ENCODE peak calls at places on chromosomes 16 and 17, in six cellular contexts. One of them, this sample, is unnamed.

GRCh38 chr17:78915872-78916632 is 9.1 kb downstream of the TIMP2 start:
- DNase-seq in K562: no peak
- DNase-seq in A549: peak; percentile 74
- DNase-seq in endothelial cell of umbilical vein: peak; percentile 46
- DNase-seq in GM12878: no peak
- DNase-seq in HepG2: no peak
- DNase-seq in this sample: peak; percentile 89

GRCh38 chr16:89246903-89247733 is 29.6 kb downstream of the ZNF778 start:
- DNase-seq in K562: peak; percentile 100
- DNase-seq in A549: peak; percentile 91
- DNase-seq in endothelial cell of umbilical vein: peak; percentile 62
- DNase-seq in GM12878: peak; percentile 11
- DNase-seq in HepG2: peak; percentile 85
- DNase-seq in this sample: peak; percentile 86

GRCh38 chr17:16870253-16871245 is 101.4 kb downstream of the TNFRSF13B start:
- DNase-seq in K562: no peak
- DNase-seq in A549: no peak
- DNase-seq in endothelial cell of umbilical vein: no peak
- DNase-seq in GM12878: no peak
- DNase-seq in HepG2: no peak
- DNase-seq in this sample: no peak

GRCh38 chr16:69143116-69143515 is 10.7 kb downstream of the UTP4 start:
- DNase-seq in K562: peak; percentile 41
- DNase-seq in A549: peak; percentile 75
- DNase-seq in endothelial cell of umbilical vein: no peak
- DNase-seq in GM12878: no peak
- DNase-seq in HepG2: peak; percentile 30
- DNase-seq in this sample: peak; percentile 45

GRCh38 chr16:17532338-17532995 is 61.7 kb upstream of the XYLT1 start:
- DNase-seq in K562: no peak
- DNase-seq in A549: no peak
- DNase-seq in endothelial cell of umbilical vein: no peak
- DNase-seq in GM12878: no peak
- DNase-seq in HepG2: no peak
- DNase-seq in this sample: no peak

GRCh38 chr17:8064590-8065019 is 22.9 kb downstream of the ALOX12B start:
- DNase-seq in K562: no peak
- DNase-seq in A549: no peak
- DNase-seq in endothelial cell of umbilical vein: no peak
- DNase-seq in GM12878: no peak
- DNase-seq in HepG2: no peak
- DNase-seq in this sample: no peak

GRCh38 chr17:38751803-38752118 is 780 bp upstream of the PSMB3 start:
- DNase-seq in K562: peak; percentile 55
- DNase-seq in A549: peak; percentile 92
- DNase-seq in endothelial cell of umbilical vein: peak; percentile 90
- DNase-seq in GM12878: peak; percentile 80
- DNase-seq in HepG2: peak; percentile 83
- DNase-seq in this sample: peak; percentile 83

GRCh38 chr17:37294888-37295287 is 80.9 kb upstream of the C17orf78 start:
- DNase-seq in K562: no peak
- DNase-seq in A549: no peak
- DNase-seq in endothelial cell of umbilical vein: peak; percentile 61
- DNase-seq in GM12878: no peak
- DNase-seq in HepG2: no peak
- DNase-seq in this sample: no peak

GRCh38 chr16:56639045-56639444 is 579 bp downstream of the MT1A start:
- DNase-seq in K562: no peak
- DNase-seq in A549: no peak
- DNase-seq in endothelial cell of umbilical vein: no peak
- DNase-seq in GM12878: no peak
- DNase-seq in HepG2: no peak
- DNase-seq in this sample: no peak

GRCh38 chr17:64741924-64742670 is 80.0 kb upstream of the SMURF2 start:
- DNase-seq in K562: no peak
- DNase-seq in A549: no peak
- DNase-seq in endothelial cell of umbilical vein: peak; percentile 75
- DNase-seq in GM12878: no peak
- DNase-seq in HepG2: no peak
- DNase-seq in this sample: no peak

GRCh38 chr17:47864791-47865216 is 13.8 kb upstream of the SP6 start:
- DNase-seq in K562: no peak
- DNase-seq in A549: no peak
- DNase-seq in endothelial cell of umbilical vein: no peak
- DNase-seq in GM12878: no peak
- DNase-seq in HepG2: no peak
- DNase-seq in this sample: no peak

GRCh38 chr17:6506679-6507231 is 49.6 kb downstream of the PITPNM3 start:
- DNase-seq in K562: no peak
- DNase-seq in A549: peak; percentile 82
- DNase-seq in endothelial cell of umbilical vein: peak; percentile 18
- DNase-seq in GM12878: no peak
- DNase-seq in HepG2: no peak
- DNase-seq in this sample: no peak

GRCh38 chr17:44786551-44787081 is 27.8 kb downstream of the ADAM11 start:
- DNase-seq in K562: no peak
- DNase-seq in A549: no peak
- DNase-seq in endothelial cell of umbilical vein: no peak
- DNase-seq in GM12878: no peak
- DNase-seq in HepG2: no peak
- DNase-seq in this sample: no peak
- TF ChIP-seq MYC in K562: no peak
- TF ChIP-seq MYC in A549: no peak
- TF ChIP-seq MYC in endothelial cell of umbilical vein: no peak
- TF ChIP-seq MYC in GM12878: no peak
- TF ChIP-seq MYC in HepG2: no peak
- TF ChIP-seq MYC in this sample: no peak

DNA sequence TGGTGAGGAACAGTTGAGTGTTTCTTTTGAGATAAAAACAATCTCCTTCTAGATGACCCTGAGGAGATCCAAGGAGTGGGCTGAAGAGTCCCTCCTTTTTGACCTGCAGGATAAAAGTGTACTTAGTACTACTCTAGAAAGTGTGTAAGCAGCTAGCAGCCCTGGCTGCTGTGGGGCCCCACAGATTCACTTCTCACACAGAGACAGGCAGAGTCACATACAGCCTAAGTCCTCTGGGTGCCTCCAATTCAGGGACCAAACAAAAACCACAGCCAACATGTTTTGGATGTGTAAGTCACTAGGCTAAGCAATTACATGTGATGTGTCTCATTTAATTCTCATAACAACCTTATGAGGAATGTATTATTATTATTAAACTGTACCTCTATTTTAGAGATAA is 97.1 kb downstream of the TMEM100 start:
- DNase-seq in K562: no peak
- DNase-seq in A549: no peak
- DNase-seq in endothelial cell of umbilical vein: no peak
- DNase-seq in GM12878: no peak
- DNase-seq in HepG2: no peak
- DNase-seq in this sample: no peak
- TF ChIP-seq MYC in K562: no peak
- TF ChIP-seq MYC in A549: no peak
- TF ChIP-seq MYC in endothelial cell of umbilical vein: no peak
- TF ChIP-seq MYC in GM12878: no peak
- TF ChIP-seq MYC in HepG2: no peak
- TF ChIP-seq MYC in this sample: no peak

DNA sequence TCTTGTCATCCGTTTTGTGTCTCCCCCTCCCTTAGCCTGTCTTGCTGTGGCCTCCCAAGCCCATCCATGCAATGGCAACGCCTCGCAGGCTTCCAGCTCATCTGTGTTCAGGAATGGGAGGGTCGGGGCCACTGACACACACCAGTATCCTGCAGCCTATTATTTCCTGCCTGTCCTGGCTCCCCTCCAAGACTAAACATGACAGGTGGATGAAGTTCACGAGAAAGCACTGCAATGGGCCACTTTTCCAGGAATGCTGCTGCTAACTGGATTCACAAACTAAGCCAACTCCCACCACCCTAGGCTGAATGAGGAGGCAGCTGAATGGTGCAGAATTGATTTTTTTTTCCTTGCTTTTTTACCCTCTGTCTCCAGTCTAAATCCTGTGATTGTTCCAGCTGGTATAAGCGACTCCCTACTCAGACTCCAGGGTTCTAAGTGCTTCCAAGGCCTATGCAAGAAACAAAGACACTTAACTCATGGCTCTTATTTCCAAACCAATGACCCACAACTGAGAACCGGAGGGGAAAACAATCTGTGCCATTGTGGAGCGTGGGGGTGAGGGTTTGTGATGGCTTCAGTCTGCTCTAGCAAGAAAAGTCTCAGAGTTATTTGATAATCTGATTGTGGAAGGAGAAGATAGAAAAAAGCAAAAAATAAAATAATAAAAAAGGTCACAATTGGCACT is 23.3 kb downstream of the TMEM100 start:
- DNase-seq in K562: no peak
- DNase-seq in A549: no peak
- DNase-seq in endothelial cell of umbilical vein: no peak
- DNase-seq in GM12878: no peak
- DNase-seq in HepG2: no peak
- DNase-seq in this sample: no peak
- TF ChIP-seq MYC in K562: no peak
- TF ChIP-seq MYC in A549: no peak
- TF ChIP-seq MYC in endothelial cell of umbilical vein: no peak
- TF ChIP-seq MYC in GM12878: no peak
- TF ChIP-seq MYC in HepG2: no peak
- TF ChIP-seq MYC in this sample: no peak

GRCh38 chr16:1825381-1825863 is 1.2 kb downstream of the HAGH start:
- DNase-seq in K562: no peak
- DNase-seq in A549: no peak
- DNase-seq in endothelial cell of umbilical vein: no peak
- DNase-seq in GM12878: no peak
- DNase-seq in HepG2: peak; percentile 64
- DNase-seq in this sample: no peak

GRCh38 chr16:1825864-1826690 is 548 bp downstream of the HAGH start:
- DNase-seq in K562: no peak
- DNase-seq in A549: no peak
- DNase-seq in endothelial cell of umbilical vein: peak; percentile 50
- DNase-seq in GM12878: no peak
- DNase-seq in HepG2: peak; percentile 32
- DNase-seq in this sample: peak; percentile 80

GRCh38 chr16:1822801-1823200 is 3.8 kb downstream of the HAGH start:
- DNase-seq in K562: no peak
- DNase-seq in A549: no peak
- DNase-seq in endothelial cell of umbilical vein: no peak
- DNase-seq in GM12878: no peak
- DNase-seq in HepG2: no peak
- DNase-seq in this sample: no peak

GRCh38 chr16:1821861-1822611 is 4.6 kb downstream of the HAGH start:
- DNase-seq in K562: no peak
- DNase-seq in A549: no peak
- DNase-seq in endothelial cell of umbilical vein: no peak
- DNase-seq in GM12878: no peak
- DNase-seq in HepG2: no peak
- DNase-seq in this sample: no peak

DNA sequence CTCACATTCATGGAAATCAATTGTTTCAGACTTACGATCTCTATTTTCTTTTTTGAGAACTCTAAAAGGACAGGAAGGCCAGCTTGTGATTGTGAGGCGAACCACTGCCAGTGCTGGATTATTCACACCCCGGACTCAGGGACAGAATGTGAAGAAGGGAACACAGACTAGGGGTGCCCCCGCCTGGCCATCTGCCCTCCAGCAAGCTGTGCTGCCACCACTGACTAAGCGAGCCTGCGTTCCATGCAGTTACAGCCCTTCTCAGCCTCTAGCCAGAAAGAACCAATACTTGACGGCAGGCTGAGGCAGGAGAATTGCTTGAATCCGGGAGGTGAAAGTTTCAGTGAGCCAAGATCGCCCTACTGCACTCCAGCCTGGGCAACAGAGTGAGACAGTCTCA is 2.8 kb downstream of the HAGH start:
- DNase-seq in K562: peak; percentile 38
- DNase-seq in A549: peak; percentile 70
- DNase-seq in endothelial cell of umbilical vein: peak; percentile 58
- DNase-seq in GM12878: no peak
- DNase-seq in HepG2: peak; percentile 75
- DNase-seq in this sample: peak; percentile 83
- TF ChIP-seq MYC in K562: no peak
- TF ChIP-seq MYC in A549: no peak
- TF ChIP-seq MYC in endothelial cell of umbilical vein: no peak
- TF ChIP-seq MYC in GM12878: no peak
- TF ChIP-seq MYC in HepG2: peak; percentile 27
- TF ChIP-seq MYC in this sample: no peak

GRCh38 chr17:81722184-81723120 is 10.4 kb downstream of the SLC25A10 start:
- DNase-seq in K562: peak; percentile 72
- DNase-seq in A549: no peak
- DNase-seq in endothelial cell of umbilical vein: no peak
- DNase-seq in GM12878: no peak
- DNase-seq in HepG2: no peak
- DNase-seq in this sample: peak; percentile 42

GRCh38 chr17:81720267-81721071 is 8.4 kb downstream of the SLC25A10 start:
- DNase-seq in K562: no peak
- DNase-seq in A549: no peak
- DNase-seq in endothelial cell of umbilical vein: no peak
- DNase-seq in GM12878: no peak
- DNase-seq in HepG2: no peak
- DNase-seq in this sample: peak; percentile 49

GRCh38 chr17:81726004-81726403 is 13.9 kb downstream of the SLC25A10 start:
- DNase-seq in K562: no peak
- DNase-seq in A549: no peak
- DNase-seq in endothelial cell of umbilical vein: no peak
- DNase-seq in GM12878: no peak
- DNase-seq in HepG2: no peak
- DNase-seq in this sample: no peak

GRCh38 chr17:81727324-81728031 is 15.4 kb downstream of the SLC25A10 start:
- DNase-seq in K562: no peak
- DNase-seq in A549: no peak
- DNase-seq in endothelial cell of umbilical vein: no peak
- DNase-seq in GM12878: no peak
- DNase-seq in HepG2: peak; percentile 95
- DNase-seq in this sample: no peak

GRCh38 chr17:81723651-81724209 is 11.6 kb downstream of the SLC25A10 start:
- DNase-seq in K562: no peak
- DNase-seq in A549: no peak
- DNase-seq in endothelial cell of umbilical vein: no peak
- DNase-seq in GM12878: no peak
- DNase-seq in HepG2: no peak
- DNase-seq in this sample: no peak
- TF ChIP-seq MYC in K562: no peak
- TF ChIP-seq MYC in A549: no peak
- TF ChIP-seq MYC in endothelial cell of umbilical vein: no peak
- TF ChIP-seq MYC in GM12878: no peak
- TF ChIP-seq MYC in HepG2: no peak
- TF ChIP-seq MYC in this sample: no peak

GRCh38 chr16:9525037-9525436 is 433.6 kb downstream of the HAPSTR1 start:
- DNase-seq in K562: no peak
- DNase-seq in A549: no peak
- DNase-seq in endothelial cell of umbilical vein: no peak
- DNase-seq in GM12878: no peak
- DNase-seq in HepG2: no peak
- DNase-seq in this sample: no peak
- TF ChIP-seq MYC in K562: no peak
- TF ChIP-seq MYC in A549: no peak
- TF ChIP-seq MYC in endothelial cell of umbilical vein: no peak
- TF ChIP-seq MYC in GM12878: no peak
- TF ChIP-seq MYC in HepG2: no peak
- TF ChIP-seq MYC in this sample: no peak

GRCh38 chr17:3827124-3827773 is 18.8 kb downstream of the NCBP3 start:
- DNase-seq in K562: peak; percentile 41
- DNase-seq in A549: peak; percentile 86
- DNase-seq in endothelial cell of umbilical vein: peak; percentile 79
- DNase-seq in GM12878: no peak
- DNase-seq in HepG2: peak; percentile 79
- DNase-seq in this sample: peak; percentile 66
- TF ChIP-seq MYC in K562: no peak
- TF ChIP-seq MYC in A549: no peak
- TF ChIP-seq MYC in endothelial cell of umbilical vein: no peak
- TF ChIP-seq MYC in GM12878: no peak
- TF ChIP-seq MYC in HepG2: no peak
- TF ChIP-seq MYC in this sample: no peak

This sample was measured in NB4.